ENCODE peak calls at places on chromosome 1, in four cellular contexts. E, V, C and S are unnamed samples.

GRCh38 chr1:12464627-12465056 is 153.4 kb downstream of the DHRS3 start:
- DNase-seq in V (no peak), C (no peak), E (peak; percentile 90), S (no peak)

GRCh38 chr1:214165850-214166374 is 115.0 kb upstream of the SMYD2 start:
- DNase-seq in V (no peak), E (no peak), C (no peak), S (no peak)

GRCh38 chr1:119116725-119117124 is 23.7 kb downstream of the WARS2 start:
- DNase-seq in V (no peak), E (no peak), C (no peak), S (no peak)

GRCh38 chr1:1069711-1070676 is 4.1 kb downstream of the RNF223 start:
- DNase-seq in C (no peak), E (no peak), V (no peak), S (peak; percentile 69)

GRCh38 chr1:25135903-25136302 is 96.4 kb downstream of the SYF2 start:
- DNase-seq in C (no peak), V (no peak), E (no peak), S (no peak)

GRCh38 chr1:154420172-154420571 is 15.0 kb downstream of the IL6R start:
- DNase-seq in E (no peak), C (no peak), V (peak; percentile 51), S (no peak)

GRCh38 chr1:10556430-10557005 is 81.8 kb downstream of the PEX14 start:
- DNase-seq in E (no peak), V (no peak), C (peak; percentile 6), S (no peak)

GRCh38 chr1:109312246-109312645 is 5.4 kb upstream of the MYBPHL start:
- DNase-seq in E (no peak), C (no peak), V (no peak), S (no peak)

GRCh38 chr1:87399701-87400100 is 71.0 kb downstream of the LMO4 start:
- DNase-seq in C (no peak), V (no peak), E (no peak), S (no peak)

GRCh38 chr1:2540816-2541492 is 10.9 kb upstream of the HES5 start:
- DNase-seq in C (peak; percentile 58), V (no peak), E (no peak), S (peak; percentile 67)

GRCh38 chr1:156665539-156665938 is 11.7 kb downstream of the NES start:
- DNase-seq in C (no peak), V (no peak), E (no peak), S (no peak)

GRCh38 chr1:229209816-229210215 is 61.1 kb upstream of the RAB4A start:
- DNase-seq in C (no peak), V (no peak), E (peak; percentile 42), S (no peak)

GRCh38 chr1:119771016-119771415 is 2.3 kb upstream of the HMGCS2 start:
- DNase-seq in V (no peak), C (no peak), E (no peak), S (no peak)

DNA sequence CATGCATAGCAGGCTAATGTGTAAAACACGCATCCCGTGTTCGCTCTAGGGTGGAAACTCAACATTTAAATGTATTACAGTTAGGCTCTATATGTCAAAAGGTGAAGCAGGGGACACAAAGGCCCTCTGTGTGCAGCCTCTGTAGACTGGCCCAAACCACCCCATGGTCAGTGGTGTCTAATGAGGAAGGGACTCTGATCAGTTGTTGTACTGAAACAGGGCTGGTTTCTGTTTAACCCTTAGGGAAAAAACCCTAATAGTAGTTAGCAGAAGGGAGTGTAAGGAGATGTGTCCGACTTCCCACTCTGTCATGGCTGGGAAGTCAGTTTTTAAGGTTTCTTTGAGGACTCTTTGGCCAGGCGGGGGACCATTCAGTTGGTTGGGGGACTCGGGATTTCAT is 21.5 kb upstream of the CD2 start:
- DNase-seq in V (no peak), C (no peak), E (no peak), S (no peak)
- TF ChIP-seq CTCF in V (no peak), C (no peak), E (no peak), S (no peak)

DNA sequence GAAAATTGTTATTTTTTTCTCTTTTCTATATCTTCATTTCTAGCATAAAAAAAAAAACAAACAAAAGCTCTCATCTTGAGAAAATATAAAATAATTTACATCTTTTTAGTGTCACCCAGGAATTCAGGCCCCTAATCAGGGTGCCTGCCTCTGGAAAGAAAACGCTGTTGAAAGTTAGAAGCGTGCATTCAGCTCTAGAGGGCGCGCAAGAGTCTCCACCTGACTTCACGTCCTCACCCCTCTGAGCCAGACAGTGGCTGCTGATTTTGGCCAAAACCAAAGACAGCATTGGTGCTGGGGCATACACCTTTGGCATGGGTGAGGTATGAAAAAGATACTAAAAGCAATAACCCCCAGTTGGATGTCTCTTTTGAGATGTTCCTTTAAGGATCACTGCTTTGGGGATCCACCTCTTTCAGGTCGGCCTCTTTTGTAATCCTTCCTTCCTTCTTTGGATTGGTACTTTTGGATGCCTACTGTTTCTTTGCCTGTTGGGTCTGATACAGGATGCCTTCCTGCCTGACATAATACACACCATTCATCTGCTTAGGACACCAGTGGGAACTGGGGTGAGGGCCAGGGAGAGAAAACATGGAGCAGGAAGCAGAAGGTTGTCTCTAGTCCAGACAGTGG is 77.6 kb upstream of the CHRM3 start:
- DNase-seq in E (no peak), C (peak; percentile 50), V (no peak), S (peak; percentile 60)
- TF ChIP-seq CTCF in E (peak; percentile 76), C (peak; percentile 74), V (peak; percentile 14), S (peak; percentile 75)

GRCh38 chr1:206470692-206471414 is 577 bp downstream of the IKBKE start:
- DNase-seq in V (peak; percentile 64), C (no peak), E (no peak), S (peak; percentile 45)
- TF ChIP-seq CTCF in V (no peak), C (no peak), E (no peak), S (no peak)

GRCh38 chr1:161119379-161120061 is 1.6 kb downstream of the NIT1 start:
- DNase-seq in C (no peak), V (peak; percentile 78), E (no peak), S (no peak)
- TF ChIP-seq CTCF in C (peak; percentile 53), V (no peak), E (peak; percentile 39), S (peak; percentile 38)

DNA sequence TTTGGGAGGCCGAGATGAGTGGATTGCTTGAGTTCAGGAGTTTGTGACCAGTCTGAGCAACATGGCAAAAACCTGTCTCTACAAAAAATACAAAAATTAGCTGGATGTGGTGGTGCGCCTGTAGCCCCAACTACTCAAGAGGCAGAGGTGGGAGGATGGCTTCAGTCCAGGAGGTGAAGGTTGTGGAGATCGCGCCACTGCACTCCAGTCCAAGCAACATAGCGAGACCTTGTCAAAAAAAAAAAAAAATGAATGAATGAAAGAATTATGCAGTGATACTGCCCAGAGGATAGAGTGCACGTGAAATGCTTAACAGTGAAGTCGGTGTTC is 429 bp upstream of the DPH2 start:
- DNase-seq in C (no peak), E (no peak), V (no peak), S (no peak)
- TF ChIP-seq CTCF in C (no peak), E (no peak), V (no peak), S (no peak)